ENCODE peak calls at places on chromosomes 13 and 19, in nine cellular contexts. H is right lobe of liver, V is breast epithelium, M is H54, U is heart left ventricle, Y is adrenal gland, G is A549, F is suprapubic skin, P is tibial nerve. B is an unnamed sample.

GRCh38 chr19:7507884-7508283 is 8.0 kb upstream of the ZNF358 start:
- DNase-seq in Y (peak; percentile 98), U (no peak), H (no peak), G (peak; percentile 79), M (peak; percentile 96), P (peak; percentile 26), V (no peak), F (no peak), B (no peak)

GRCh38 chr13:112968380-112968909 is 569 bp upstream of the MCF2L start:
- DNase-seq in H (peak; percentile 86), P (no peak), U (no peak), Y (no peak), F (peak; percentile 76), M (no peak), G (peak; percentile 10), V (peak; percentile 69), B (no peak)

GRCh38 chr13:113644800-113645199 is 13.2 kb downstream of the ATP4B start:
- DNase-seq in H (no peak), M (no peak), U (no peak), V (no peak), P (no peak), Y (no peak), F (no peak), G (no peak), B (no peak)

GRCh38 chr13:80340643-80341097 is 256 bp downstream of the SPRY2 start:
- DNase-seq in G (no peak), V (no peak), U (no peak), Y (peak; percentile 67), M (no peak), H (no peak), F (peak; percentile 65), P (no peak), B (no peak)

GRCh38 chr19:36152061-36152885 is at the start of gene COX7A1:
- DNase-seq in U (peak; percentile 90), M (no peak), V (no peak), G (no peak), F (peak; percentile 84), P (peak; percentile 53), H (peak; percentile 64), Y (peak; percentile 82), B (peak; percentile 55)

GRCh38 chr13:113666951-113667701 is at the start of gene GRK1:
- DNase-seq in P (peak; percentile 6), U (peak; percentile 13), G (no peak), H (peak; percentile 45), Y (no peak), F (peak; percentile 50), V (peak; percentile 47), M (no peak), B (peak; percentile 81)

GRCh38 chr13:51971520-51972426 is 39.5 kb downstream of the ATP7B start:
- DNase-seq in P (no peak), U (no peak), H (no peak), F (no peak), G (no peak), Y (no peak), V (no peak), M (no peak), B (no peak)

GRCh38 chr19:31119951-31120690 is 229.1 kb downstream of the TSHZ3 start:
- DNase-seq in P (no peak), G (no peak), Y (no peak), U (no peak), M (no peak), V (no peak), H (no peak), F (no peak), B (no peak)

GRCh38 chr13:97026759-97027555 is 32.7 kb upstream of the OXGR1 start:
- DNase-seq in G (no peak), M (no peak), P (no peak), U (no peak), Y (no peak), H (no peak), F (no peak), V (no peak), B (no peak)

GRCh38 chr13:46571189-46571901 is 18.4 kb downstream of the LRCH1 start:
- DNase-seq in G (no peak), M (no peak), U (no peak), H (no peak), F (no peak), Y (no peak), V (no peak), P (no peak), B (no peak)

GRCh38 chr19:30353394-30353793 is 18.8 kb upstream of the ZNF536 start:
- DNase-seq in V (peak; percentile 28), Y (no peak), U (no peak), H (no peak), P (no peak), M (no peak), G (no peak), F (no peak), B (no peak)

GRCh38 chr13:110351636-110352420 is 44.7 kb downstream of the COL4A2 start:
- DNase-seq in H (no peak), V (no peak), G (no peak), Y (no peak), F (no peak), P (no peak), M (no peak), U (no peak), B (no peak)

GRCh38 chr19:45305421-45305820 is 17.3 kb downstream of the CKM start:
- DNase-seq in F (no peak), G (no peak), V (no peak), P (no peak), M (no peak), U (no peak), Y (no peak), H (no peak), B (no peak)

GRCh38 chr13:99572921-99573320 is 71.6 kb downstream of the TM9SF2 start:
- DNase-seq in Y (no peak), F (no peak), G (no peak), M (no peak), V (no peak), H (no peak), U (no peak), P (no peak), B (no peak)

GRCh38 chr13:93244141-93244917 is 17.7 kb downstream of the GPC6 start:
- DNase-seq in P (no peak), V (no peak), U (no peak), F (peak; percentile 57), Y (no peak), H (no peak), G (no peak), M (peak; percentile 25), B (no peak)

GRCh38 chr19:39845621-39846175 is 481 bp downstream of the FBL start:
- DNase-seq in M (peak; percentile 61), U (no peak), F (no peak), G (peak; percentile 87), H (no peak), Y (peak; percentile 31), V (no peak), P (no peak), B (no peak)

GRCh38 chr19:18762125-18763023 is 28.7 kb downstream of the COMP start:
- DNase-seq in Y (peak; percentile 86), M (no peak), U (peak; percentile 70), G (no peak), H (peak; percentile 95), F (no peak), V (peak; percentile 96), P (peak; percentile 51), B (peak; percentile 76)
- TF ChIP-seq POLR2A in Y (no peak), M (no peak), U (no peak), G (no peak), H (no peak), F (no peak), V (no peak), P (no peak), B (no peak)

DNA sequence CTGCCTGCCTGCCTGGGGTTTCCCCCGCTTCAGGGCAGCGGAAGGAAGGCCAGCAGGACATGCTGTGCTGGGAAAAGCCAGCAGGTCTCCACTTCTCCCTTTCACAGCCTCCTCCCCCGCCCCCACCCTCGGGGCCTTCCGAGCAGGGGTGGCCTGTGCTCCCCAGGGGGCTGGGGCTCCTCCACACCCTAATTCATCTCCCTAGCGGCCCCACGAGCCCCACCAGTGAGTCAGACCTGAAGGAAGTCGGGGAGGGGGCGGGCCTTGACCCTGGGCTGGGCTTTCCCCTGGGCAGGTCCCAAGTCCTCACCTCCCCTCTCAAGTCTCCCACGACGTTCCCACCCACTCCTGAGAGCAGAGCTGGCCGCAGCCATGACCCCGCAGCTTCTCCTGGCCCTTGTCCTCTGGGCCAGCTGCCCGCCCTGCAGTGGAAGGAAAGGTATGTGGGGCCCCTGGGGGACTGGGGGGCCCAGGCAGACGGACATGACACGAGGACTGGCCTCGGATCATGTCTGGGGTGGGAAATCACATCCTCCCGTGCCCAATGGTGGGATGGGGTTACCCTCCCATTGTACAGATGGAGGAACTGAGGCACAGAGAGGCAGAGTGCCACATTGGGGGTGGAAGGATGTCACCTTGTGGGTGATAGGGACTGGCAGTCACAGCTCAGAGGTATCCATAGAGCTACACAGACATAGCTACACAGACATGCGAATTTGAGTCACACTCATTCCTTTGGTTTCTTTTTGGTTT is at the start of gene EBI3:
- DNase-seq in P (no peak), G (no peak), U (peak; percentile 32), V (no peak), M (peak; percentile 70), Y (no peak), H (no peak), F (no peak), B (no peak)
- TF ChIP-seq POLR2A in P (no peak), G (no peak), U (no peak), V (no peak), M (no peak), Y (no peak), H (no peak), F (no peak), B (no peak)

GRCh38 chr19:41427647-41428480 is 690 bp upstream of the B3GNT8 start:
- DNase-seq in G (no peak), P (peak; percentile 30), M (no peak), V (peak; percentile 62), H (no peak), F (peak; percentile 76), U (peak; percentile 45), Y (peak; percentile 66), B (no peak)

GRCh38 chr19:41426116-41426841 is 895 bp downstream of the B3GNT8 start:
- DNase-seq in M (no peak), H (no peak), U (peak; percentile 30), G (no peak), V (no peak), P (no peak), F (peak; percentile 72), Y (no peak), B (peak; percentile 88)

GRCh38 chr19:41426952-41427646 is at the start of gene B3GNT8:
- DNase-seq in F (peak; percentile 88), M (no peak), G (no peak), U (peak; percentile 89), Y (peak; percentile 79), P (peak; percentile 82), V (peak; percentile 86), H (peak; percentile 82), B (peak; percentile 96)

GRCh38 chr19:41424335-41425173 is 2.6 kb downstream of the B3GNT8 start:
- DNase-seq in F (no peak), V (no peak), H (no peak), U (no peak), M (no peak), Y (no peak), P (no peak), G (no peak), B (no peak)

GRCh38 chr19:41425174-41426115 is 1.7 kb downstream of the B3GNT8 start:
- DNase-seq in P (no peak), M (no peak), F (peak; percentile 62), H (no peak), G (no peak), U (no peak), V (no peak), Y (no peak), B (no peak)
- TF ChIP-seq POLR2A in P (no peak), M (no peak), F (no peak), H (no peak), G (no peak), U (no peak), V (no peak), Y (no peak), B (no peak)

GRCh38 chr19:16516923-16517610 is 20.9 kb downstream of the C19orf44 start:
- DNase-seq in F (no peak), P (no peak), U (no peak), H (no peak), G (no peak), M (no peak), Y (no peak), V (no peak), B (no peak)
- TF ChIP-seq POLR2A in F (no peak), P (no peak), U (no peak), H (no peak), G (no peak), M (no peak), Y (no peak), V (no peak), B (no peak)

B was measured in lower leg skin.